ENCODE peak calls at places on chromosomes 4 and X, in eight cellular contexts. U is stomach, J is mesothelial cell of epicardium, M is fibroblast of lung, Q is GM13977, Y is AG04450, V is HFF-Myc, B is heart left ventricle. A is an unnamed sample.
A peak's percentile ranks its signal among the peaks of the same experiment; 100 is the strongest.

GRCh38 chr4:134885436-134885835 is 683.8 kb upstream of the PABPC4L start:
- DNase-seq in U (no peak), J (no peak), M (no peak), Q (no peak), Y (no peak), V (no peak), B (no peak), A (no peak)

GRCh38 chr4:102759835-102760644 is 728 bp downstream of the MANBA start:
- DNase-seq in U (peak; percentile 27), J (no peak), M (peak; percentile 59), Q (peak; percentile 62), Y (no peak), V (no peak), B (no peak), A (no peak)

GRCh38 chr4:97121493-97121892 is 1021.8 kb downstream of the STPG2 start:
- DNase-seq in U (no peak), J (no peak), M (no peak), Q (no peak), Y (no peak), V (no peak), B (no peak), A (no peak)

GRCh38 chr4:5139141-5139540 is 87.9 kb downstream of the STK32B start:
- DNase-seq in U (no peak), J (no peak), M (no peak), Q (no peak), Y (no peak), V (no peak), B (no peak), A (no peak)

GRCh38 chr4:186826866-186827541 is 103.3 kb upstream of the FAT1 start:
- DNase-seq in U (no peak), J (no peak), M (no peak), Q (no peak), Y (no peak), V (no peak), B (no peak), A (no peak)

GRCh38 chr4:118927976-118928375 is 39.3 kb downstream of the SYNPO2 start:
- DNase-seq in U (peak; percentile 28), J (no peak), M (peak; percentile 38), Q (no peak), Y (no peak), V (no peak), B (peak; percentile 75), A (no peak)

GRCh38 chr4:74109116-74109791 is 10.3 kb upstream of the CXCL2 start:
- DNase-seq in U (no peak), J (no peak), M (peak; percentile 97), Q (no peak), Y (peak; percentile 74), V (peak; percentile 80), B (peak; percentile 51), A (no peak)

GRCh38 chr4:140935259-140935658 is 179.1 kb upstream of the TBC1D9 start:
- DNase-seq in U (no peak), J (no peak), M (peak; percentile 68), Q (no peak), Y (no peak), V (no peak), B (no peak), A (no peak)

GRCh38 chrX:42143866-42144592 is 220.7 kb upstream of the CASK start:
- DNase-seq in U (no peak), J (no peak), M (peak; percentile 6), Q (no peak), Y (no peak), V (no peak), B (no peak), A (no peak)

GRCh38 chr4:139532951-139533350 is 23.1 kb downstream of the SETD7 start:
- DNase-seq in U (no peak), J (no peak), M (no peak), Q (no peak), Y (no peak), V (no peak), B (no peak), A (no peak)

GRCh38 chr4:1746265-1746691 is 25.0 kb downstream of the TACC3 start:
- DNase-seq in U (peak; percentile 80), J (peak; percentile 79), M (peak; percentile 54), Q (peak; percentile 89), Y (no peak), V (no peak), B (peak; percentile 68), A (peak; percentile 84)

GRCh38 chr4:105715692-105716278 is 7.2 kb downstream of the GSTCD start:
- DNase-seq in U (no peak), J (no peak), M (peak; percentile 27), Q (no peak), Y (no peak), V (no peak), B (no peak), A (no peak)

GRCh38 chr4:8439168-8439567 is 1.4 kb downstream of the ACOX3 start:
- DNase-seq in U (no peak), J (no peak), M (no peak), Q (no peak), Y (no peak), V (no peak), B (no peak), A (no peak)

GRCh38 chr4:38084984-38085383 is 124.8 kb downstream of the PTTG2 start:
- DNase-seq in U (no peak), J (no peak), M (no peak), Q (no peak), Y (no peak), V (no peak), B (no peak), A (no peak)

GRCh38 chrX:30951003-30951402 is 61.9 kb upstream of the TAB3 start:
- DNase-seq in U (no peak), J (no peak), M (no peak), Q (no peak), Y (no peak), V (no peak), B (no peak), A (no peak)

GRCh38 chrX:135463937-135464336 is 42.2 kb downstream of the SMIM10L2A start:
- DNase-seq in U (no peak), J (no peak), M (no peak), Q (no peak), Y (no peak), V (no peak), B (no peak), A (no peak)

GRCh38 chrX:17294561-17294960 is 80.4 kb upstream of the NHS start:
- DNase-seq in U (no peak), J (no peak), M (no peak), Q (no peak), Y (no peak), V (no peak), B (no peak), A (no peak)

GRCh38 chr4:120688791-120689190 is 233.7 kb downstream of the PRDM5 start:
- DNase-seq in U (no peak), J (no peak), M (no peak), Q (no peak), Y (no peak), V (no peak), B (no peak), A (no peak)

GRCh38 chr4:138113819-138114415 is 128.2 kb downstream of the SLC7A11 start:
- DNase-seq in U (no peak), J (no peak), M (peak; percentile 74), Q (no peak), Y (peak; percentile 16), V (no peak), B (no peak), A (no peak)

GRCh38 chrX:13223868-13224555 is 95.8 kb downstream of the ATXN3L start:
- DNase-seq in U (no peak), J (no peak), M (peak; percentile 92), Q (no peak), Y (peak; percentile 55), V (peak; percentile 77), B (no peak), A (no peak)

GRCh38 chrX:72011734-72012133 is 101.1 kb downstream of the NHSL2 start:
- DNase-seq in U (no peak), J (no peak), M (no peak), Q (no peak), Y (no peak), V (no peak), B (no peak), A (no peak)

GRCh38 chr4:37948542-37948941 is 11.7 kb upstream of the PTTG2 start:
- DNase-seq in U (no peak), J (no peak), M (no peak), Q (no peak), Y (no peak), V (no peak), B (no peak), A (no peak)

DNA sequence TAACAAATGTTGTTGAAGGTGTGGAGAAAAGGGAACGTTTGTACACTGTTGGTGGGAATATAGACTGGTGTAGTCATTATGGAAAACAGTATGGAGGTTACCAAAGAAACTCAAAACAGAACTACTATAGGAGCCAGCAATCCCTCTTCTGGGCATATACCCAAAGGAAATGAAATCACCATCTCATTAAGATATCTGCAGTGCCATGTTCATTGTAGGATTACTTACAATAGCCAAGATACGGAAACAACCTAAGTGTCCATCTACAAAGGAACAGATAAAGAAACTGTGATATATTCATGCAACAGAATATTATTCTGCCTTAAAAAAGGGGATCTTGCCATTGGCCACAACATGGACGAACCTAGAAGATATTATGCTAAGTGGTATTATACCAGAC is 22.2 kb downstream of the APBB2 start:
- DNase-seq in U (no peak), J (no peak), M (peak; percentile 59), Q (no peak), Y (no peak), V (no peak), B (no peak), A (no peak)
- TF ChIP-seq CTCF in U (no peak), J (no peak), M (no peak), Q (no peak), Y (no peak), V (no peak), B (no peak), A (no peak)

GRCh38 chr4:21134994-21135393 is 434.7 kb downstream of the PACRGL start:
- DNase-seq in U (no peak), J (no peak), M (peak; percentile 7), Q (no peak), Y (no peak), V (no peak), B (no peak), A (no peak)
- TF ChIP-seq CTCF in U (no peak), J (peak; percentile 27), M (no peak), Q (no peak), Y (no peak), V (no peak), B (no peak), A (no peak)

DNA sequence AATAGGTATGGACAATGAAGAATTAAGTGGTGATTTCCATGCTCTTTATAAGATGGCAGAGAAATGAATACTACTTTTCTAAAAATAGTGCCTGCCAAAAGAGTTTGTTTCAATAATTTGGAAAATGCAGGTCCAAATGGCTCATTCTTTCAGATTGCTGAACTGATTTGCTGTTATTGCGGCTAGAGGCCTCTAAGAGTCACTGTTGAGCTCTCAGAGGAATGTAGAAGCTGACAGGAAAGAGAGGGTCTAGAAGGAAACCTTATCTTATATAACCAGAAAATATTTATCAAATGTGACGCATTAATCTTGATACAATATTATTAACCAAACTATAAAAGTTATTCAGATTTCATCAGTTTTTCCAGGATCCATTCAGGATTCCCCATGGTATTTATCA is 65.7 kb upstream of the PAGE1 start:
- DNase-seq in U (no peak), J (no peak), M (no peak), Q (peak; percentile 16), Y (no peak), V (no peak), B (no peak), A (no peak)
- TF ChIP-seq CTCF in U (no peak), J (no peak), M (peak; percentile 57), Q (peak; percentile 58), Y (peak; percentile 45), V (peak; percentile 27), B (peak; percentile 23), A (no peak)

GRCh38 chrX:49075347-49075746 is 1.5 kb upstream of the PRAF2 start:
- DNase-seq in U (no peak), J (no peak), M (no peak), Q (no peak), Y (no peak), V (no peak), B (no peak), A (no peak)
- TF ChIP-seq CTCF in U (no peak), J (no peak), M (no peak), Q (no peak), Y (no peak), V (no peak), B (no peak), A (no peak)